ENCODE peak calls at places on chromosome 22, in six cellular contexts. G, T, V, L, U and Y are unnamed samples.

GRCh38 chr22:46620588-46621242 is 529 bp downstream of the GRAMD4 start:
- DNase-seq in G (no peak), T (no peak), V (no peak), L (no peak), U (no peak), Y (no peak)

GRCh38 chr22:31105282-31105929 is 2.0 kb downstream of the SELENOM start:
- DNase-seq in G (peak), T (no peak), V (peak), L (no peak), U (no peak), Y (no peak)

GRCh38 chr22:39243443-39244072 is 1.2 kb downstream of the PDGFB start:
- DNase-seq in G (no peak), T (no peak), V (peak), L (no peak), U (no peak), Y (no peak)

GRCh38 chr22:35152316-35152715 is 86.4 kb downstream of the ISX start:
- DNase-seq in G (no peak), T (no peak), V (no peak), L (no peak), U (no peak), Y (no peak)

GRCh38 chr22:28029962-28030361 is 110.9 kb upstream of the PITPNB start:
- DNase-seq in G (no peak), T (peak), V (no peak), L (no peak), U (no peak), Y (no peak)

GRCh38 chr22:27603823-27604190 is 197.7 kb downstream of the MN1 start:
- DNase-seq in G (no peak), T (no peak), V (no peak), L (peak), U (peak), Y (peak)

GRCh38 chr22:46958191-46958590 is 195.7 kb downstream of the TBC1D22A start:
- DNase-seq in G (no peak), T (no peak), V (no peak), L (no peak), U (no peak), Y (no peak)

GRCh38 chr22:40498454-40499186 is 128.2 kb downstream of the SGSM3 start:
- DNase-seq in G (no peak), T (no peak), V (peak), L (no peak), U (peak), Y (peak)

GRCh38 chr22:46297151-46297819 is 615 bp downstream of the GTSE1 start:
- DNase-seq in G (no peak), T (peak), V (peak), L (peak), U (peak), Y (peak)

GRCh38 chr22:47783433-47784366 is 1021.2 kb downstream of the TBC1D22A start:
- DNase-seq in G (no peak), T (no peak), V (no peak), L (no peak), U (no peak), Y (no peak)

GRCh38 chr22:19143967-19144400 is 467 bp downstream of the ESS2 start:
- DNase-seq in G (no peak), T (no peak), V (peak), L (no peak), U (peak), Y (peak)

GRCh38 chr22:39732625-39733024 is 160.9 kb downstream of the ENTHD1 start:
- DNase-seq in G (no peak), T (no peak), V (no peak), L (no peak), U (no peak), Y (no peak)

GRCh38 chr22:37560682-37561208 is 465 bp downstream of the CDC42EP1 start:
- DNase-seq in G (peak), T (no peak), V (no peak), L (peak), U (peak), Y (peak)

GRCh38 chr22:48742191-48742555 is 1085.5 kb downstream of the BRD1 start:
- DNase-seq in G (no peak), T (no peak), V (no peak), L (peak), U (no peak), Y (no peak)

GRCh38 chr22:47659467-47660302 is 897.2 kb downstream of the TBC1D22A start:
- DNase-seq in G (no peak), T (peak), V (no peak), L (no peak), U (no peak), Y (no peak)

GRCh38 chr22:40040927-40041326 is 46.2 kb downstream of the FAM83F start:
- DNase-seq in G (peak), T (peak), V (peak), L (peak), U (peak), Y (peak)

GRCh38 chr22:18133452-18133851 is 16.5 kb upstream of the USP18 start:
- DNase-seq in G (no peak), T (no peak), V (peak), L (no peak), U (peak), Y (no peak)

GRCh38 chr22:30869996-30870395 is 98.6 kb downstream of the MORC2 start:
- DNase-seq in G (no peak), T (no peak), V (no peak), L (peak), U (no peak), Y (no peak)

GRCh38 chr22:40484906-40485660 is 114.7 kb downstream of the SGSM3 start:
- DNase-seq in G (no peak), T (peak), V (peak), L (no peak), U (peak), Y (peak)

GRCh38 chr22:27883656-27884350 is 35.3 kb downstream of the PITPNB start:
- DNase-seq in G (no peak), T (no peak), V (peak), L (no peak), U (no peak), Y (no peak)

GRCh38 chr22:30438559-30438958 is 13.0 kb downstream of the MTFP1 start:
- DNase-seq in G (no peak), T (no peak), V (peak), L (no peak), U (no peak), Y (no peak)

GRCh38 chr22:45223304-45224117 is 17.2 kb downstream of the KIAA0930 start:
- DNase-seq in G (no peak), T (no peak), V (no peak), L (no peak), U (no peak), Y (no peak)

GRCh38 chr22:44329179-44329796 is 16.5 kb upstream of the SHISAL1 start:
- DNase-seq in G (no peak), T (peak), V (peak), L (no peak), U (no peak), Y (no peak)

GRCh38 chr22:27962268-27963191 is 43.5 kb upstream of the PITPNB start:
- DNase-seq in G (peak), T (peak), V (no peak), L (no peak), U (peak), Y (no peak)

GRCh38 chr22:20551805-20552449 is 44.5 kb downstream of the MED15 start:
- DNase-seq in G (peak), T (peak), V (no peak), L (no peak), U (peak), Y (no peak)

GRCh38 chr22:30183861-30184278 is 62.7 kb downstream of the LIF start:
- DNase-seq in G (no peak), T (no peak), V (no peak), L (no peak), U (peak), Y (peak)

GRCh38 chr22:28855355-28856094 is 27.8 kb upstream of the ZNRF3 start:
- DNase-seq in G (no peak), T (peak), V (peak), L (peak), U (peak), Y (peak)

GRCh38 chr22:44889233-44889878 is 120.4 kb downstream of the PHF21B start:
- DNase-seq in G (no peak), T (peak), V (no peak), L (no peak), U (no peak), Y (no peak)

GRCh38 chr22:46053563-46054090 is 76.7 kb upstream of the WNT7B start:
- DNase-seq in G (peak), T (peak), V (peak), L (peak), U (peak), Y (peak)

GRCh38 chr22:24503137-24503850 is 8.2 kb downstream of the UPB1 start:
- DNase-seq in G (peak), T (peak), V (peak), L (peak), U (peak), Y (peak)

GRCh38 chr22:40792451-40792850 is 26.7 kb downstream of the SLC25A17 start:
- DNase-seq in G (no peak), T (no peak), V (no peak), L (peak), U (no peak), Y (no peak)

GRCh38 chr22:47623740-47624103 is 861.3 kb downstream of the TBC1D22A start:
- DNase-seq in G (no peak), T (no peak), V (no peak), L (no peak), U (no peak), Y (no peak)

GRCh38 chr22:38412435-38413084 is 42.4 kb downstream of the KCNJ4 start:
- DNase-seq in G (no peak), T (no peak), V (no peak), L (peak), U (no peak), Y (no peak)

GRCh38 chr22:19811211-19811621 is 43.5 kb downstream of the GNB1L start:
- DNase-seq in G (no peak), T (no peak), V (no peak), L (peak), U (no peak), Y (no peak)

GRCh38 chr22:49240472-49240871 is 587.2 kb downstream of the BRD1 start:
- DNase-seq in G (no peak), T (no peak), V (no peak), L (no peak), U (no peak), Y (no peak)

GRCh38 chr22:19646383-19646782 is 67.9 kb upstream of the SEPTIN5 start:
- DNase-seq in G (no peak), T (no peak), V (no peak), L (no peak), U (no peak), Y (no peak)

GRCh38 chr22:21646608-21647590 is 4.8 kb downstream of the SDF2L1 start:
- DNase-seq in G (peak), T (peak), V (peak), L (peak), U (peak), Y (peak)

GRCh38 chr22:46336119-46337078 is 885 bp downstream of the TRMU start:
- DNase-seq in G (no peak), T (peak), V (peak), L (no peak), U (peak), Y (peak)

GRCh38 chr22:22890085-22890484 is 2.5 kb downstream of the IGLL5 start:
- DNase-seq in G (no peak), T (no peak), V (no peak), L (no peak), U (no peak), Y (no peak)
- H3K4me3 ChIP-seq in G (no peak), T (no peak), V (no peak), L (no peak), U (no peak), Y (no peak)

GRCh38 chr22:36289406-36289870 is 36.5 kb downstream of the APOL1 start:
- DNase-seq in G (no peak), T (no peak), V (no peak), L (no peak), U (no peak), Y (no peak)
- H3K4me3 ChIP-seq in G (no peak), T (no peak), V (no peak), L (no peak), U (no peak), Y (no peak)

DNA sequence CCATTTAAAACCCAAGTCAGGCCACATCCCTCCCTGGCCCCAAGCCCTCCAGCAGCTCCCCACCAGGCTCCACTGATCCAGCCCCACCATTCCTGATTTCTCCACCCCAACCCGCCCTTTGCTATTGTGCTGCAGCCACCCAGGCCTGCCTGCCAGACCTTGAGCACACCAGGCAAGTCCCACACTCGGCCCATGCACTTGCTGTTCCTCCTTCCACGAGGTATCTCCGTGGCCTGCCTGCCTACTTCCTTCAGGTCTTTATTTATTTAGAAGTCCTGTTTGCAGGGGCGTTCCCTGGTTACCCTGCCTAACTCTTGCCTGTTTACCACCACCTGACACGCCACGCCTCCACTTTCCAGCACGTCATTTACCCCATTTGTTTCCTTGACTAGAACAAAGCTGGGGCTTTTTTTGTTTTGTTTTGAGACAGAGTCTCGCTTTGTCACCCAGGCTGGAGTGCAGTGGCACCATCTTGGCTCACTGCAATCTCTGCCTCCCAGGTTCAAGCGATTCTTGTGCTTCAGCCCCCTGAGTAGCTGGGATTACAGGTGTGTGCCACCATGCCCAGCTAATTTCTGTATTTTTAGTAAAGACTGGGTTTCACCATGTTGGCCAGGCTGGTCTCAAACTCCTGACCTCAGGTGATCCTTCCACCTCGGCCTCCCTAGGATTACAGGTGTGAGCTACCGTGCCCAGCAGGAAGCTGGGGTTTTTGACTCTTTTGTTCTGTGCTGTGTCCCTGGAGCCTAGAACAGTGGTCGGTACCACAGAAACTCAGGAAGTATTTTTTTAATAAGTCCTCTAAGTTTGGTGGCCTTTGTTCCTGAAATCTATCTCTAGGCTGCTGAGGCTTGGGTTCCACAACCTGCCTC is 6.7 kb downstream of the CENPM start:
- DNase-seq in G (no peak), T (peak), V (peak), L (no peak), U (no peak), Y (no peak)
- H3K4me3 ChIP-seq in G (no peak), T (no peak), V (no peak), L (no peak), U (no peak), Y (no peak)

GRCh38 chr22:50502096-50502495 is 5.4 kb downstream of the LMF2 start:
- DNase-seq in G (no peak), T (no peak), V (no peak), L (no peak), U (no peak), Y (no peak)

GRCh38 chr22:50497093-50497492 is 10.4 kb downstream of the LMF2 start:
- DNase-seq in G (no peak), T (no peak), V (no peak), L (no peak), U (no peak), Y (no peak)

GRCh38 chr22:50500452-50500851 is 7.0 kb downstream of the LMF2 start:
- DNase-seq in G (no peak), T (no peak), V (no peak), L (no peak), U (no peak), Y (no peak)

GRCh38 chr22:50502628-50503474 is 4.7 kb downstream of the LMF2 start:
- DNase-seq in G (no peak), T (no peak), V (no peak), L (no peak), U (no peak), Y (no peak)

GRCh38 chr22:50498322-50498861 is 9.1 kb downstream of the LMF2 start:
- DNase-seq in G (no peak), T (peak), V (peak), L (peak), U (peak), Y (peak)
- H3K4me3 ChIP-seq in G (no peak), T (peak), V (no peak), L (no peak), U (no peak), Y (no peak)